ENCODE peak calls at places on chromosome 5, in five cellular contexts. X, R, W, H and F are unnamed samples.

GRCh38 chr5:136133416-136134383 is 1.1 kb downstream of the SMAD5 start:
- DNase-seq in X (peak; percentile 62), R (no peak), W (peak; percentile 54), H (peak; percentile 69), F (peak; percentile 78)

GRCh38 chr5:74027732-74028338 is 401.8 kb downstream of the ARHGEF28 start:
- DNase-seq in X (no peak), R (no peak), W (no peak), H (no peak), F (no peak)

GRCh38 chr5:80654054-80654390 is 430 bp upstream of the MSH3 start:
- DNase-seq in X (peak; percentile 34), R (no peak), W (peak; percentile 57), H (no peak), F (peak; percentile 75)

GRCh38 chr5:169534311-169534880 is 49.2 kb upstream of the SPDL1 start:
- DNase-seq in X (no peak), R (no peak), W (no peak), H (peak; percentile 7), F (no peak)

GRCh38 chr5:89437450-89438435 is 554.8 kb upstream of the MEF2C start:
- DNase-seq in X (no peak), R (no peak), W (peak; percentile 9), H (peak; percentile 80), F (no peak)

GRCh38 chr5:40877371-40877988 is 31.8 kb upstream of the C7 start:
- DNase-seq in X (no peak), R (no peak), W (no peak), H (no peak), F (peak; percentile 19)

GRCh38 chr5:87053134-87053533 is 214.5 kb upstream of the RASA1 start:
- DNase-seq in X (no peak), R (no peak), W (no peak), H (no peak), F (no peak)

GRCh38 chr5:170597109-170597741 is 93.4 kb downstream of the KCNIP1 start:
- DNase-seq in X (no peak), R (no peak), W (peak; percentile 17), H (peak; percentile 89), F (no peak)

GRCh38 chr5:160229190-160229742 is at the start of gene FABP6:
- DNase-seq in X (no peak), R (no peak), W (no peak), H (no peak), F (no peak)

GRCh38 chr5:121969660-121970295 is 8.0 kb downstream of the SRFBP1 start:
- DNase-seq in X (no peak), R (no peak), W (no peak), H (peak; percentile 67), F (no peak)

GRCh38 chr5:72291601-72292000 is 28.4 kb downstream of the MRPS27 start:
- DNase-seq in X (no peak), R (no peak), W (no peak), H (no peak), F (no peak)

GRCh38 chr5:121918238-121918637 is 43.5 kb upstream of the SRFBP1 start:
- DNase-seq in X (no peak), R (no peak), W (no peak), H (peak; percentile 24), F (no peak)

GRCh38 chr5:76337949-76338589 is 65.0 kb upstream of the IQGAP2 start:
- DNase-seq in X (peak; percentile 90), R (peak; percentile 15), W (peak; percentile 80), H (peak; percentile 76), F (peak; percentile 94)

GRCh38 chr5:65832603-65833228 is 93.7 kb upstream of the ERBIN start:
- DNase-seq in X (peak; percentile 31), R (no peak), W (no peak), H (peak; percentile 7), F (no peak)

GRCh38 chr5:178940569-178941360 is at the start of gene ZNF454:
- DNase-seq in X (peak; percentile 98), R (no peak), W (no peak), H (peak; percentile 94), F (no peak)

GRCh38 chr5:139849942-139850341 is 54.3 kb downstream of the PSD2 start:
- DNase-seq in X (no peak), R (no peak), W (no peak), H (peak; percentile 6), F (no peak)

GRCh38 chr5:141881886-141882285 is 3.7 kb upstream of the PCDH1 start:
- DNase-seq in X (peak; percentile 73), R (no peak), W (no peak), H (no peak), F (no peak)

GRCh38 chr5:175484824-175485223 is 6.5 kb downstream of the SFXN1 start:
- DNase-seq in X (no peak), R (no peak), W (no peak), H (no peak), F (no peak)

GRCh38 chr5:654071-654778 is 38.9 kb downstream of the TPPP start:
- DNase-seq in X (no peak), R (no peak), W (no peak), H (no peak), F (no peak)

GRCh38 chr5:67059747-67060490 is 136.7 kb downstream of the CD180 start:
- DNase-seq in X (no peak), R (no peak), W (no peak), H (peak; percentile 80), F (no peak)

GRCh38 chr5:144179226-144179625 is 8.6 kb downstream of the KCTD16 start:
- DNase-seq in X (no peak), R (no peak), W (no peak), H (no peak), F (no peak)

GRCh38 chr5:123120197-123120596 is 31.2 kb downstream of the PRDM6 start:
- DNase-seq in X (peak; percentile 39), R (no peak), W (no peak), H (no peak), F (no peak)

GRCh38 chr5:144189800-144190429 is 19.2 kb downstream of the KCTD16 start:
- DNase-seq in X (no peak), R (peak; percentile 55), W (peak; percentile 46), H (peak; percentile 95), F (no peak)

GRCh38 chr5:39177629-39177959 is 41.8 kb downstream of the FYB1 start:
- DNase-seq in X (no peak), R (no peak), W (no peak), H (no peak), F (no peak)

GRCh38 chr5:134466241-134467069 is 54.8 kb upstream of the CDKN2AIPNL start:
- DNase-seq in X (peak; percentile 90), R (peak; percentile 28), W (peak; percentile 71), H (peak; percentile 73), F (peak; percentile 95)

GRCh38 chr5:138241688-138242547 is 28.8 kb upstream of the CDC23 start:
- DNase-seq in X (peak; percentile 72), R (no peak), W (no peak), H (peak; percentile 32), F (peak; percentile 85)

GRCh38 chr5:33346534-33346933 is 94.2 kb upstream of the TARS1 start:
- DNase-seq in X (no peak), R (no peak), W (no peak), H (no peak), F (no peak)

GRCh38 chr5:150411245-150411979 is 1.3 kb downstream of the CD74 start:
- DNase-seq in X (peak; percentile 70), R (peak; percentile 25), W (no peak), H (no peak), F (peak; percentile 77)

GRCh38 chr5:151151793-151152192 is 5.8 kb downstream of the ANXA6 start:
- DNase-seq in X (no peak), R (no peak), W (no peak), H (peak; percentile 57), F (no peak)